ENCODE peak calls at places on chromosomes 6 and 20, in four cellular contexts. One of them, this sample, is unnamed.

GRCh38 chr6:14804001-14804401 is 441.9 kb upstream of the JARID2 start:
- DNase-seq in left ventricle myocardium inferior: no peak
- DNase-seq in endothelial cell of umbilical vein: no peak
- DNase-seq in heart right ventricle: no peak
- DNase-seq in this sample: no peak

GRCh38 chr6:79808846-79809245 is 138.5 kb downstream of the ELOVL4 start:
- DNase-seq in left ventricle myocardium inferior: no peak
- DNase-seq in endothelial cell of umbilical vein: no peak
- DNase-seq in heart right ventricle: no peak
- DNase-seq in this sample: no peak

GRCh38 chr6:151916680-151917164 is 109.2 kb downstream of the ESR1 start:
- DNase-seq in left ventricle myocardium inferior: no peak
- DNase-seq in endothelial cell of umbilical vein: no peak
- DNase-seq in heart right ventricle: no peak
- DNase-seq in this sample: peak; percentile 95

GRCh38 chr6:32081168-32081624 is 27.9 kb downstream of the TNXB start:
- DNase-seq in left ventricle myocardium inferior: peak; percentile 72
- DNase-seq in endothelial cell of umbilical vein: no peak
- DNase-seq in heart right ventricle: peak; percentile 64
- DNase-seq in this sample: peak; percentile 63

GRCh38 chr6:78093861-78094360 is 441.1 kb downstream of the MEI4 start:
- DNase-seq in left ventricle myocardium inferior: no peak
- DNase-seq in endothelial cell of umbilical vein: no peak
- DNase-seq in heart right ventricle: no peak
- DNase-seq in this sample: no peak

GRCh38 chr6:143406673-143407072 is 43.8 kb downstream of the ADAT2 start:
- DNase-seq in left ventricle myocardium inferior: no peak
- DNase-seq in endothelial cell of umbilical vein: no peak
- DNase-seq in heart right ventricle: no peak
- DNase-seq in this sample: no peak

GRCh38 chr20:35742741-35743523 is 872 bp upstream of the RBM39 start:
- DNase-seq in left ventricle myocardium inferior: no peak
- DNase-seq in endothelial cell of umbilical vein: peak; percentile 57
- DNase-seq in heart right ventricle: no peak
- DNase-seq in this sample: no peak

GRCh38 chr6:116447496-116448011 is 13.6 kb upstream of the CALHM6 start:
- DNase-seq in left ventricle myocardium inferior: no peak
- DNase-seq in endothelial cell of umbilical vein: no peak
- DNase-seq in heart right ventricle: no peak
- DNase-seq in this sample: peak; percentile 100

GRCh38 chr6:155200012-155200411 is 63.8 kb upstream of the CLDN20 start:
- DNase-seq in left ventricle myocardium inferior: no peak
- DNase-seq in endothelial cell of umbilical vein: peak; percentile 31
- DNase-seq in heart right ventricle: no peak
- DNase-seq in this sample: no peak

GRCh38 chr6:151004415-151005024 is 139.0 kb downstream of the MTHFD1L start:
- DNase-seq in left ventricle myocardium inferior: no peak
- DNase-seq in endothelial cell of umbilical vein: peak; percentile 100
- DNase-seq in heart right ventricle: no peak
- DNase-seq in this sample: peak; percentile 83

GRCh38 chr6:166465671-166466087 is 82.9 kb upstream of the MPC1 start:
- DNase-seq in left ventricle myocardium inferior: peak; percentile 42
- DNase-seq in endothelial cell of umbilical vein: no peak
- DNase-seq in heart right ventricle: no peak
- DNase-seq in this sample: no peak

GRCh38 chr20:8601542-8601912 is 467.4 kb upstream of the PLCB4 start:
- DNase-seq in left ventricle myocardium inferior: no peak
- DNase-seq in endothelial cell of umbilical vein: no peak
- DNase-seq in heart right ventricle: no peak
- DNase-seq in this sample: no peak

GRCh38 chr6:130574146-130574545 is 208.3 kb downstream of the TMEM200A start:
- DNase-seq in left ventricle myocardium inferior: no peak
- DNase-seq in endothelial cell of umbilical vein: no peak
- DNase-seq in heart right ventricle: no peak
- DNase-seq in this sample: no peak

GRCh38 chr20:17543531-17543961 is 12.4 kb upstream of the BFSP1 start:
- DNase-seq in left ventricle myocardium inferior: no peak
- DNase-seq in endothelial cell of umbilical vein: no peak
- DNase-seq in heart right ventricle: no peak
- DNase-seq in this sample: no peak

GRCh38 chr6:158654498-158654897 is 4.6 kb downstream of the SYTL3 start:
- DNase-seq in left ventricle myocardium inferior: peak; percentile 82
- DNase-seq in endothelial cell of umbilical vein: no peak
- DNase-seq in heart right ventricle: peak; percentile 74
- DNase-seq in this sample: no peak

GRCh38 chr20:60283281-60283680 is 325.1 kb downstream of the CDH26 start:
- DNase-seq in left ventricle myocardium inferior: no peak
- DNase-seq in endothelial cell of umbilical vein: no peak
- DNase-seq in heart right ventricle: no peak
- DNase-seq in this sample: no peak

GRCh38 chr6:143675946-143676345 is 1.8 kb upstream of the PHACTR2 start:
- DNase-seq in left ventricle myocardium inferior: no peak
- DNase-seq in endothelial cell of umbilical vein: no peak
- DNase-seq in heart right ventricle: no peak
- DNase-seq in this sample: no peak

GRCh38 chr6:151121900-151122299 is 117.9 kb upstream of the AKAP12 start:
- DNase-seq in left ventricle myocardium inferior: peak; percentile 83
- DNase-seq in endothelial cell of umbilical vein: no peak
- DNase-seq in heart right ventricle: peak; percentile 68
- DNase-seq in this sample: no peak

GRCh38 chr6:53896237-53896636 is 101.4 kb downstream of the LRRC1 start:
- DNase-seq in left ventricle myocardium inferior: no peak
- DNase-seq in endothelial cell of umbilical vein: peak; percentile 29
- DNase-seq in heart right ventricle: no peak
- DNase-seq in this sample: no peak

GRCh38 chr6:24004062-24004461 is 122.0 kb upstream of the NRSN1 start:
- DNase-seq in left ventricle myocardium inferior: no peak
- DNase-seq in endothelial cell of umbilical vein: no peak
- DNase-seq in heart right ventricle: no peak
- DNase-seq in this sample: peak; percentile 38

GRCh38 chr20:64010711-64011237 is 25.2 kb upstream of the C20orf204 start:
- DNase-seq in left ventricle myocardium inferior: no peak
- DNase-seq in endothelial cell of umbilical vein: no peak
- DNase-seq in heart right ventricle: no peak
- DNase-seq in this sample: peak; percentile 59

GRCh38 chr6:44268095-44268628 is 2.1 kb upstream of the TMEM151B start:
- DNase-seq in left ventricle myocardium inferior: no peak
- DNase-seq in endothelial cell of umbilical vein: peak; percentile 69
- DNase-seq in heart right ventricle: no peak
- DNase-seq in this sample: no peak

GRCh38 chr6:46056906-46057529 is 41.4 kb upstream of the CLIC5 start:
- DNase-seq in left ventricle myocardium inferior: no peak
- DNase-seq in endothelial cell of umbilical vein: no peak
- DNase-seq in heart right ventricle: no peak
- DNase-seq in this sample: no peak

GRCh38 chr6:94510877-94511276 is 1066.5 kb upstream of the MANEA start:
- DNase-seq in left ventricle myocardium inferior: no peak
- DNase-seq in endothelial cell of umbilical vein: no peak
- DNase-seq in heart right ventricle: no peak
- DNase-seq in this sample: no peak

DNA sequence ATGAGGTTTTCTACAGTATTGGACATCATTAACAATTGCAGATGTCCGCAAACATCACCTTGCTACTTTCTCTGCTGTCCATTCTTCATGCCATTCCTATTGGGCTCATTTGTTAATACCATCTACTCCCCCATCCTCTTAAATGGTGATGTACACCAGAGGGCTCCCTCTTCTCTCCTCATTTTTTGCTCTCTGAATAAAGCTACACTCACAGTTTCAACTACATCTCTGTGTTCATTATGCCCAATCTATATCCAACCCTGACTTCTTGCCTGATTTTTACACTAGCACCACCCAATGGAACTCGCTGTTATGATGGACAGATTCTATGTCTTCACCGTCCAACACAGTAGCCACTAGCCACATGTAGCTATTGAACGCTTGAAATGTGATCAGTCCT is 288.1 kb upstream of the ID4 start:
- DNase-seq in left ventricle myocardium inferior: no peak
- DNase-seq in endothelial cell of umbilical vein: no peak
- DNase-seq in heart right ventricle: no peak
- DNase-seq in this sample: no peak
- TF ChIP-seq CTCF in left ventricle myocardium inferior: no peak
- TF ChIP-seq CTCF in endothelial cell of umbilical vein: no peak
- TF ChIP-seq CTCF in heart right ventricle: no peak
- TF ChIP-seq CTCF in this sample: no peak

GRCh38 chr6:119521251-119521650 is 171.7 kb upstream of the MAN1A1 start:
- DNase-seq in left ventricle myocardium inferior: no peak
- DNase-seq in endothelial cell of umbilical vein: no peak
- DNase-seq in heart right ventricle: no peak
- DNase-seq in this sample: no peak
- H3K4me3 ChIP-seq in left ventricle myocardium inferior: no peak overlapping the region
- H3K4me3 ChIP-seq in endothelial cell of umbilical vein: no peak overlapping the region
- H3K4me3 ChIP-seq in heart right ventricle: no peak overlapping the region
- H3K4me3 ChIP-seq in this sample: no peak overlapping the region

DNA sequence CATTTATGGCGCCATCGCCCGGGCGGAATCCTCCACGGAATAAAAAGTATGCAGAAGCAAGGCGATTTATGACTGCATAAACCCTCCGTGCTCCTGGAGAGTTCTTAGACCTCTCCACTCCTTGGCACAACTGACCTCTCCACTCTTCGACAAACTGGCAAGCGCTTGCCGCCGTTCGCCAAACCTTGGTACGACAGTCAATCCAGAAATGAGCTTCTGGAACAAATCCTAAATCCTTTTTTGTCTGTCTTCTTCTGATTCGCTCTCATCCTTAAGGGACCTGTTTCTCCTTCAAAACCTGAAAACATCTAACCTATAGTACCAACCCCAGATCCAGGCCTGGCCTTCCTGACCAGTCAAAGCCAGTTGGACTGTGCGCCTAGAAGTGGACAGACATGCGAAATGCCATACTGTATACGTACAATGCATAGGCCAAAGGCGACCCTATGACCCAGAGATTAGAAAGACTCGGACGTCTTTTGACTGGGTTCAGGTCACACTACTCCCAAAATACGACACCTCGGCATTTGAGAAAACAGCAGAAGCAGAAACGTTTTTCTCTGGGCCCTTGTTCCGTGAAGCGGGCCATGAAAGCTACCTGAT is 59.4 kb downstream of the TRIM27 start:
- DNase-seq in left ventricle myocardium inferior: no peak
- DNase-seq in endothelial cell of umbilical vein: no peak
- DNase-seq in heart right ventricle: no peak
- DNase-seq in this sample: no peak
- TF ChIP-seq CTCF in left ventricle myocardium inferior: no peak
- TF ChIP-seq CTCF in endothelial cell of umbilical vein: no peak
- TF ChIP-seq CTCF in heart right ventricle: no peak
- TF ChIP-seq CTCF in this sample: no peak

DNA sequence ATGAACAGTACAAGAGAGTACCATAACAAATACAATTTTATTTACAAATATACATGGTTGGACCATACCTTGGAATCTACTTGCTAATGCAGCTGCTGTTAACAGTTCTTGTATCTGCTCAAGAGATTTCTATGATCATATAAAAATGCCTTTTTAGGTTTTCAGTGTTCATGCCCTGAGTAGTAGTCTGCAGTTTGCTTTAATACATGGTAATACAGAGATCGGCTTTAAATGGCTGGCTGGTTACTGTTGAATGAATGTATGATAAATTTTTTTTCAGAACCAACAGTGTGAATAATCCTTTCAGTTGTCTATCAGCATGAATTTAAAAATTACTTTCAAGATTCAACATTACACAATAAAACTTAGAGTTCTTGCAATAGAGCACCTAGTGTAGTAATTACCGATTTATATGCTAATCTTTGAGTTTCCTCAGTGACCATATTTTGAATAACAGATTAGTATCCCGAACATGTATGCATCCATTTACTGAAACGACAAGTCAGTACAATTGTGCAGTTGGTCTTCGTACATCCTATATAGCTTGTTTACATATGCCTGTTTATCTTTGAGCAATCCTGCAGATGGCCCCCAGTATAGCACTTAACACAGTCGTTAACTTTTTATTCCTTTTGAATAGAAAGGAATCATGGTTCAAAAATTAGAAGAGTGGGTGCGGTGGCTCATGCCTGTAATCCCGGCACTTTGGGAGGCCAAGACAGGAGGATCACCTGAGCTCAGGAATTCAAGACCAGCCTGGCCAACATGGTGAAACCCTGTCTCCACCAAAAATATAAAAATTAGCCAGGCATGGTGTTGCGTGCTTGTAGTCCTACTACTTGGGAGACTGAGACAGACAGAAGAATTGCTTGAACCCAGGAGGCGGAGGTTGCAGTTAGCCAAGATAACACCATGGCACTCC is 6.4 kb downstream of the SRSF6 start:
- DNase-seq in left ventricle myocardium inferior: no peak
- DNase-seq in endothelial cell of umbilical vein: no peak
- DNase-seq in heart right ventricle: no peak
- DNase-seq in this sample: no peak
- H3K4me3 ChIP-seq in left ventricle myocardium inferior: no peak overlapping the region
- H3K4me3 ChIP-seq in endothelial cell of umbilical vein: no peak overlapping the region
- H3K4me3 ChIP-seq in heart right ventricle: no peak overlapping the region
- H3K4me3 ChIP-seq in this sample: no peak overlapping the region

GRCh38 chr20:62860391-62860923 is 1.2 kb downstream of the TCFL5 start:
- DNase-seq in left ventricle myocardium inferior: no peak
- DNase-seq in endothelial cell of umbilical vein: peak; percentile 52
- DNase-seq in heart right ventricle: no peak
- DNase-seq in this sample: no peak
- TF ChIP-seq CTCF in left ventricle myocardium inferior: no peak
- TF ChIP-seq CTCF in endothelial cell of umbilical vein: no peak
- TF ChIP-seq CTCF in heart right ventricle: no peak
- TF ChIP-seq CTCF in this sample: no peak

DNA sequence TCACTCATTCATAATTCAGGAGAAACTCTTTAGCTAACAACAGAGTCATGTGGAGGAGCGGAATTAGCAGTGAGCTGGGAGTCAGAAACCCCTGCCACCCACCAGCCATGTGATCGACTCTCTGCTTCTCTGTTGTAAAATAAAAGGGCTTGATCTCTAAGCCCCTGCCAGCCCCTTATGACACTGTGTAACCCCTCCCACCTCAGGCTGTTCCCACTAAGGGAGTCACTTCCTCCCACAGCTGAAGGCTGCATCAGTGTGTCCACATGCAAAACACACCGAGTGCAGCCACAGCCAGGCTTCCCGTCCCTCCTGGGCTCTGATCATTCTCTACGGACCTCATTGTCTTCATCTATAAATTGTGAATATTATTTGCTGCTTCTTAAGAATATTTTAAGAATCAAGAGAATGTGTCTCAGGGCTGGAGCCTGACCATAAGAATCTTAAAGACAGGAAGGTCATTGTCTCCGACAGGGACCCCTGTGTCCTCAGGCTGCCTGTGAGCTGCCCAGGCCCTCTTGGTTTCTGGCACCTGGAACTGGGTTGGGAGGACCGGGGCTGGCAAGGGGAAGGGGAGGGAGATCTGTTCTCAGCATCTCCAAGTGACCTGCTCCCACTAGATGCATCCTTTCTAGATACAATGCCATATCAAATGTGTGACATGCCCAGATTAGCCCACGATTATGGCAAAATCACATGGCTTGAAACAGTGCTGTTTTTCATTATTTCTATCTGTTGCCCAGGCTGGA is 110.7 kb downstream of the SCML4 start:
- DNase-seq in left ventricle myocardium inferior: no peak
- DNase-seq in endothelial cell of umbilical vein: no peak
- DNase-seq in heart right ventricle: no peak
- DNase-seq in this sample: no peak
- H3K4me3 ChIP-seq in left ventricle myocardium inferior: peak overlapping the region; percentile 50
- H3K4me3 ChIP-seq in endothelial cell of umbilical vein: no peak overlapping the region
- H3K4me3 ChIP-seq in heart right ventricle: peak overlapping the region; percentile 20
- H3K4me3 ChIP-seq in this sample: no peak overlapping the region